ENCODE peak calls at places on chromosomes 3 and 15, in nine cellular contexts. I, P, R, O, Y, C, G, L and D are unnamed samples. For H3K4me1 and H3K27me3, the result is how much of the 10 kb centered on the place peaks cover.

GRCh38 chr3:39126532-39127071 is 19.1 kb downstream of the TTC21A start:
- DNase-seq in I (peak), P (peak), R (peak), O (no peak), Y (peak), C (peak), G (no peak), L (no peak), D (peak)

GRCh38 chr3:126395846-126396513 is 1.3 kb downstream of the CFAP100 start:
- DNase-seq in I (no peak), P (no peak), R (no peak), O (no peak), Y (no peak), C (no peak), G (no peak), L (no peak), D (no peak)

GRCh38 chr15:68344600-68344999 is 67.1 kb downstream of the FEM1B start:
- DNase-seq in I (no peak), P (no peak), R (no peak), O (no peak), Y (no peak), C (no peak), G (no peak), L (no peak), D (no peak)

GRCh38 chr15:52005748-52006701 is 13.0 kb upstream of the MAPK6 start:
- DNase-seq in I (no peak), P (peak), R (no peak), O (no peak), Y (no peak), C (no peak), G (no peak), L (no peak), D (no peak)

GRCh38 chr3:32283304-32283703 is 44.8 kb downstream of the CMTM8 start:
- DNase-seq in I (peak), P (peak), R (no peak), O (no peak), Y (peak), C (no peak), G (no peak), L (no peak), D (peak)

GRCh38 chr3:41881233-41881821 is 80.6 kb downstream of the ULK4 start:
- DNase-seq in I (no peak), P (peak), R (peak), O (no peak), Y (peak), C (no peak), G (no peak), L (no peak), D (peak)

GRCh38 chr15:59555696-59556095 is 55.9 kb upstream of the GCNT3 start:
- DNase-seq in I (no peak), P (no peak), R (no peak), O (no peak), Y (no peak), C (peak), G (no peak), L (no peak), D (no peak)

GRCh38 chr3:11919390-11919789 is 72.7 kb upstream of the TAMM41 start:
- DNase-seq in I (no peak), P (no peak), R (no peak), O (peak), Y (peak), C (no peak), G (no peak), L (peak), D (no peak)

GRCh38 chr15:64044315-64045105 is 1.8 kb downstream of the DAPK2 start:
- DNase-seq in I (no peak), P (no peak), R (no peak), O (no peak), Y (no peak), C (no peak), G (no peak), L (no peak), D (no peak)

GRCh38 chr15:99729920-99730319 is 3.3 kb downstream of the LYSMD4 start:
- DNase-seq in I (no peak), P (peak), R (peak), O (no peak), Y (peak), C (no peak), G (peak), L (no peak), D (peak)

DNA sequence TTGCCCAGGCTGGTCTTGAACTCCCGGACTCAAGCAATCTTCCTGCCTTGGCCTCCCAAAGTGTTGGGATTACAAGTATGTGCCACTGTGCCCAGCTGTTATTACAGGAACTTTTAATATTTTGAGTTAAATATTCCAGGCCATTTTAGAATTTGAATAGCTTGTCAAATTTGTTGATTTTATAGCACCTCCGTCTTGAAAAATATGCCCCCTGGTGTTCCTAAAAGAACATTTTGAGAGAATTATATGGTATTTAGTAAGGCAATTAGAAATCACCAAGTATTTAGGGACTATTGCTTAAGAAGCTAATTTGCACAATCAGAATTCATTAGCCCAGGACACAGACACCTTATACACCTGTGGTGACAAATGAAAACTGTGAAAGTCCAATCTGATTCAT is 23.7 kb downstream of the PDE8A start:
- DNase-seq in I (no peak), P (no peak), R (no peak), O (no peak), Y (no peak), C (no peak), G (no peak), L (no peak), D (no peak)
- H3K4me1 ChIP-seq in I (under half), P (half or more), R (under half), O (half or more), Y (under half), C (half or more), G (under half), L (half or more), D (under half)

GRCh38 chr3:142509079-142509478 is 61.2 kb upstream of the XRN1 start:
- DNase-seq in I (no peak), P (no peak), R (no peak), O (no peak), Y (no peak), C (no peak), G (no peak), L (no peak), D (no peak)
- H3K4me3 ChIP-seq in I (no peak), P (no peak), R (no peak), O (no peak), Y (no peak), C (no peak), G (no peak), L (no peak), D (no peak)

DNA sequence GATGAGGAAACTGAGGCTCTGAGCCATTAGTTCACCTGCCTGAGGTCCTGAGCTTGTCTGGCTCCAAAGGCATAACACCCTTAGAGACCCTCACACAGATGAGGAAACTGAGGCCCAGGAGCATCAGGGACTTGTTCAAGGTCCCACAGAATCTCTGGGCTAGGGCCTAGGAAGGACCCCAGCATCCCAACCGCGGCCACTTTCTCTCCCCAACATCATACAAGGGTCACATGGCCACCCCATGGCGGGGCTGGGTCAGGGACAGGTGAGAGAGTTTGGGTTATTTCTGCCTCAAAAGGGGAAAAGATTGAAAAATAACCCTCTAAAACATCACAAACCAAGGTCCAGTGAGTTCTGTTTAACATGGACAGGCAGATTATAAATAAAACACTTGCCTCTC is 6.7 kb downstream of the LINGO1 start:
- DNase-seq in I (no peak), P (no peak), R (no peak), O (no peak), Y (no peak), C (no peak), G (no peak), L (no peak), D (no peak)
- H3K27me3 ChIP-seq in I (under half), P (under half), R (under half), O (under half), Y (under half), C (under half), G (under half), L (under half), D (under half)

DNA sequence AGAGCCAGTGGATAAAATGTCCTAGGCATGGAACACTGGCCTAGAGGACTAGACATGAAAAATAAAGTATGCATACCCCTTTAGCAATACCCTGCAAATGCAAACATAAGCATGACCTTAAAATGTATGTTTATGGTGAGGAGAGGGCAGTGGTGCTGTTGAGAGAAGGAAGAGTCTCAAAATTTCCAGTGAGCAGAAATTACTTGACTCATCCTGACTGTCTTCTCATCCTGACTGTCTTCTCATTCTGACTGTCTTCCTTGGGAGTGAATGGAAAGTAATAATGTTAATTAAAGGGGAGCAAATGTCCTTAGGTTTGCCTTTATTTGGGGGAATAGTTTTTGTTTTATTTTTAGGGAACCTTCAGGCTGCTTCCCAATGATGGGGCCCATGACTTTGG is 121.5 kb upstream of the GALNT15 start:
- DNase-seq in I (no peak), P (no peak), R (no peak), O (no peak), Y (no peak), C (no peak), G (no peak), L (no peak), D (no peak)
- H3K4me1 ChIP-seq in I (under half), P (under half), R (under half), O (under half), Y (under half), C (under half), G (under half), L (under half), D (under half)

GRCh38 chr3:50608278-50608677 is 3.3 kb downstream of the CISH start:
- DNase-seq in I (no peak), P (no peak), R (no peak), O (no peak), Y (no peak), C (no peak), G (no peak), L (no peak), D (no peak)
- H3K4me3 ChIP-seq in I (peak), P (no peak), R (no peak), O (peak), Y (no peak), C (no peak), G (no peak), L (no peak), D (no peak)

DNA sequence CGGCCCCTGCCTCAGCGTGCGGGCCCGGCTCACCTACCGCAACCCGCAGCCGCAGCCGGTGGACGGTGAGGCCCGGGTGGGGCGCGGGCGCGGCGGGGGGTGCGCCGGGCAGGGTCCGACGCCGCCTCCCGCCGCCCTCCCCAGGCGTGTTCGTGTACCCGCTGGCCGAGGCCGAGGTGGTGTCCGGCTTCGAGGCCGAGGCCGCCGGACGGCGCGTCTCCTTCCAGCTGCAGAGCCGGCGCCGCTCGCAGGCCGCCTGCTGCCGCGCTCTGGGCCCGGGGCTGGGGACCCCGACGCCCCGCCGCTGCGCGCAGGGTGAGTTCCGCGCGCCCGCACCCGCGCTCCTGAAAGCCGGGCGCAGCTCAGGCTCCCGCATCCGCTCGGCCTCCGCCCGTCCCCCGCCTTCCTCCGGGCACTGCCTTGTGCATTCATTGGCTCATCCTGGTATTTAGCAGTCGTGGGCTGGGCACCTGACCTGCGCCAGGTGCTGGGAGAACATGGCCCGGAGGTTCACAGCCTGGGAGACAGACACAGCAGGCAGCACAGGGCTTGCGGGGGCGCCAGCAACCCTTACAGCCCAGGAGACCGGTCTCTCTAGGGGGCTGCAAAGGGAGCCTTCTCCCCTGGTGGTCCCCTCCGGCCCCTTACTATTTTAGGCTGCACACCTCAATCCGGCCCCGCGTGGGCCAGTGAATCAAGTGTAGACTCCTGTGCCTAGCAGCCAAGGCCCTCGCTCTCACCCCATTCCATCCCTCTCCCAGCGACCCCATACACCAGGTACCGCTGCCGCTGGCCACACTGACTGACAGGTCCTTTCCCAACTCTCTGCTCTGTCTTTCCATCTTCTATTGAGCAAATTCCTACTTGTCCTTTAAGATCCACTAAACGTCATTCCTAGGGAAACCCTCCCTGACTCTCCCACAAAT is 1.5 kb downstream of the VWA5B2 start:
- DNase-seq in I (no peak), P (no peak), R (no peak), O (no peak), Y (peak), C (peak), G (no peak), L (no peak), D (peak)
- H3K27me3 ChIP-seq in I (under half), P (half or more), R (under half), O (under half), Y (half or more), C (half or more), G (under half), L (under half), D (half or more)